ENCODE peak calls at places on chromosomes 16 and 17, in eight cellular contexts. I, M, O, T, W, F, P and J are unnamed samples.

GRCh38 chr16:23952128-23953041 is 116.6 kb downstream of the PRKCB start:
- DNase-seq in T (no peak), W (no peak), O (no peak), P (peak; percentile 64), M (no peak), I (no peak), F (no peak), J (no peak)

GRCh38 chr16:81831722-81832126 is 52.6 kb downstream of the PLCG2 start:
- DNase-seq in P (no peak), I (peak; percentile 54), F (peak; percentile 82), O (peak; percentile 90), W (peak; percentile 33), M (no peak), T (no peak), J (peak; percentile 98)

GRCh38 chr17:67696347-67696746 is 21.4 kb upstream of the NOL11 start:
- DNase-seq in O (no peak), M (no peak), F (no peak), P (no peak), T (no peak), W (no peak), I (no peak), J (no peak)

GRCh38 chr17:82229686-82230626 is 1.1 kb downstream of the SLC16A3 start:
- DNase-seq in T (no peak), W (peak; percentile 26), O (peak; percentile 84), I (no peak), F (no peak), P (peak; percentile 48), M (no peak), J (no peak)

GRCh38 chr17:31093866-31094599 is 744 bp upstream of the NF1 start:
- DNase-seq in W (no peak), I (no peak), T (no peak), O (no peak), P (no peak), M (no peak), F (no peak), J (no peak)

GRCh38 chr17:58305626-58306025 is 23.0 kb downstream of the TSPOAP1 start:
- DNase-seq in I (no peak), W (no peak), P (no peak), F (no peak), T (no peak), M (no peak), O (no peak), J (no peak)

GRCh38 chr17:45895304-45895968 is 1.1 kb downstream of the MAPT start:
- DNase-seq in P (peak; percentile 73), M (no peak), T (no peak), W (peak; percentile 47), I (no peak), F (no peak), O (no peak), J (no peak)

GRCh38 chr16:38941-39892 is 14.2 kb downstream of the POLR3K start:
- DNase-seq in I (no peak), F (peak; percentile 96), W (no peak), T (no peak), M (no peak), P (no peak), O (peak; percentile 55), J (peak; percentile 67)

GRCh38 chr17:29085223-29085622 is 42.3 kb downstream of the PIPOX start:
- DNase-seq in F (no peak), I (no peak), W (no peak), P (no peak), O (no peak), M (no peak), T (no peak), J (no peak)

GRCh38 chr16:88442811-88443576 is 10.1 kb upstream of the ZFPM1 start:
- DNase-seq in M (peak; percentile 15), O (peak; percentile 94), I (peak; percentile 76), W (peak; percentile 77), P (peak; percentile 86), F (peak; percentile 50), T (peak; percentile 64), J (peak; percentile 88)

GRCh38 chr16:1403036-1403435 is 11.5 kb downstream of the UNKL start:
- DNase-seq in P (no peak), T (no peak), W (no peak), F (no peak), M (no peak), O (no peak), I (no peak), J (no peak)

GRCh38 chr16:1401061-1401757 is 13.3 kb downstream of the UNKL start:
- DNase-seq in M (no peak), F (no peak), W (no peak), P (no peak), T (no peak), I (no peak), O (no peak), J (no peak)

GRCh38 chr16:1407749-1408148 is 6.8 kb downstream of the UNKL start:
- DNase-seq in F (no peak), O (no peak), P (no peak), I (peak; percentile 49), W (no peak), M (no peak), T (no peak), J (no peak)

GRCh38 chr16:1401758-1402154 is 12.7 kb downstream of the UNKL start:
- DNase-seq in W (no peak), O (no peak), F (no peak), M (no peak), T (no peak), P (no peak), I (no peak), J (no peak)

GRCh38 chr16:1403733-1404132 is 10.8 kb downstream of the UNKL start:
- DNase-seq in O (no peak), F (no peak), P (no peak), M (no peak), I (no peak), T (no peak), W (no peak), J (no peak)
- H3K27ac ChIP-seq in O (no peak overlapping the region), F (no peak overlapping the region), P (no peak overlapping the region), M (no peak overlapping the region), I (no peak overlapping the region), T (no peak overlapping the region), W (no peak overlapping the region), J (no peak overlapping the region)

DNA sequence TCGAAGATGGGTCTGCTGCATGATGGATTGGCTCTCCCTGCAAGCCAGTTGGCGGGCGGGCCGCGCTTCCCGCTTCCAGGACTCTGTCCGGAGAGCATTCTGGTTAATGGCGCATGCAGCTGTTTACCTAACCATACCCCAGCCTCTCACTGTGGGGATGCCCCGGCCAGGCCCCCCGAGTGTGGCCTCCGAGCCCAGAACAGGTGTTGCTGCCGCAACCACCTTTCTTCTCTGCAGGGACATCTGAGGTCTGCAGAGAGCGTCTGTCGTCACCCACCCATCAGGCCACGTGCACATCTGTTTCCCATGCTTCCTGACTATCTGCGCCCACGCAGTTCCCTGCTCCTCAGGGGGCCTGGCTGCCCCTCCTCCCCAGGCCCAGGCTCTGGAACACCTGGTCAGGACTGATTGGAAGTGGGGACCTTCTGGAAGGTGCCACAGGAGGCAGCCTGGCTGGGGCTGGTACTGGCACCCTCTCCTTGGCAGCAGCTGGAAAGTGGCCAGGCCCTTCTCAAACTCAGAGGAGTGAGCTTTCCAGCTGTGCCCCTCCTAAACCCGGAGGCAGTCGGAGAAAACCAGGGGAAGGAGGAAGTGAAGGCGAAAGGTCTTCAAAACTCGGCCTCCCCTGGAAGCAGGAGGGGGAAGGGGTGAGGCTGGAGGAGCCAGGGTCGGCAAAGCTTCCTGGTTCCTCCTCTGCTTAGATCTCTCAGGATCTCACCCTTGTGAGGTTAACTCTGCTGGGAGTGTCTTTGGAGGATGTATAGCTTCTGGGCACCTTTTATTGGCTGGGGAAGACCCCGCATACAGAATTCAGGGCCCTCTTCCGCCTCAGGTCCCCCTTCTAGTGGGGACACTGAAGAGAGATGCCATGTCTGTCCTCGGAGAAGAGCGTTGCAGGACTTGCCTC is 64.5 kb upstream of the CIBAR2 start:
- DNase-seq in O (peak; percentile 69), F (no peak), W (no peak), I (no peak), P (no peak), M (no peak), T (no peak), J (no peak)
- H3K27ac ChIP-seq in O (no peak overlapping the region), F (no peak overlapping the region), W (no peak overlapping the region), I (no peak overlapping the region), P (no peak overlapping the region), M (no peak overlapping the region), T (no peak overlapping the region), J (no peak overlapping the region)

GRCh38 chr16:11377156-11377555 is 31.9 kb downstream of the RMI2 start:
- DNase-seq in I (no peak), T (no peak), M (no peak), F (no peak), W (no peak), P (no peak), O (no peak), J (no peak)
- H3K27ac ChIP-seq in I (no peak overlapping the region), T (no peak overlapping the region), M (no peak overlapping the region), F (no peak overlapping the region), W (no peak overlapping the region), P (no peak overlapping the region), O (no peak overlapping the region), J (no peak overlapping the region)

GRCh38 chr17:32528825-32529224 is 42.0 kb downstream of the CDK5R1 start:
- DNase-seq in P (no peak), T (no peak), W (no peak), F (no peak), M (no peak), O (no peak), I (no peak), J (no peak)
- H3K27ac ChIP-seq in P (no peak overlapping the region), T (no peak overlapping the region), W (no peak overlapping the region), F (no peak overlapping the region), M (no peak overlapping the region), O (no peak overlapping the region), I (no peak overlapping the region), J (no peak overlapping the region)

GRCh38 chr17:41498276-41498675 is 7.1 kb downstream of the KRT13 start:
- DNase-seq in T (no peak), I (no peak), F (no peak), M (no peak), P (no peak), W (no peak), O (no peak), J (peak; percentile 53)
- H3K27ac ChIP-seq in T (no peak overlapping the region), I (no peak overlapping the region), F (no peak overlapping the region), M (no peak overlapping the region), P (no peak overlapping the region), W (no peak overlapping the region), O (peak overlapping the region; percentile 98), J (no peak overlapping the region)

GRCh38 chr17:48951572-48951971 is 6.9 kb upstream of the SNF8 start:
- DNase-seq in M (no peak), T (no peak), O (no peak), P (no peak), I (no peak), F (no peak), W (no peak), J (no peak)
- H3K27ac ChIP-seq in M (no peak overlapping the region), T (no peak overlapping the region), O (no peak overlapping the region), P (no peak overlapping the region), I (no peak overlapping the region), F (no peak overlapping the region), W (no peak overlapping the region), J (no peak overlapping the region)